ENCODE peak calls at places on chromosomes 3 and 15, in eight cellular contexts. J, V, U, M, G, H, Y and O are unnamed samples.

GRCh38 chr3:143001034-143001368 is 369 bp upstream of the U2SURP start:
- DNase-seq in J (no peak), V (no peak), U (peak; percentile 93), M (no peak), G (no peak), H (no peak), Y (no peak), O (no peak)

GRCh38 chr15:34616613-34617012 is 33.2 kb upstream of the GOLGA8B start:
- DNase-seq in J (peak; percentile 75), V (peak; percentile 51), U (no peak), M (peak; percentile 58), G (no peak), H (no peak), Y (no peak), O (no peak)

GRCh38 chr3:119360736-119361462 is 66.7 kb downstream of the ARHGAP31 start:
- DNase-seq in J (no peak), V (no peak), U (no peak), M (no peak), G (no peak), H (no peak), Y (no peak), O (peak; percentile 47)

GRCh38 chr15:78104119-78104479 is 11.7 kb downstream of the SH2D7 start:
- DNase-seq in J (no peak), V (no peak), U (no peak), M (no peak), G (no peak), H (no peak), Y (no peak), O (no peak)

GRCh38 chr3:165185707-165186327 is 10.4 kb downstream of the SLITRK3 start:
- DNase-seq in J (peak; percentile 66), V (peak; percentile 50), U (peak; percentile 83), M (peak; percentile 67), G (no peak), H (no peak), Y (no peak), O (peak; percentile 84)

GRCh38 chr3:119301001-119301400 is 6.8 kb downstream of the ARHGAP31 start:
- DNase-seq in J (peak; percentile 15), V (peak; percentile 52), U (no peak), M (no peak), G (no peak), H (no peak), Y (no peak), O (no peak)

GRCh38 chr15:29612096-29612495 is 210.2 kb downstream of the TJP1 start:
- DNase-seq in J (no peak), V (peak; percentile 42), U (peak; percentile 23), M (no peak), G (no peak), H (no peak), Y (no peak), O (no peak)

GRCh38 chr3:140010391-140010790 is 75.4 kb downstream of the CLSTN2 start:
- DNase-seq in J (no peak), V (no peak), U (no peak), M (no peak), G (no peak), H (no peak), Y (no peak), O (no peak)

GRCh38 chr3:6799264-6799915 is 61.5 kb upstream of the GRM7 start:
- DNase-seq in J (peak; percentile 43), V (no peak), U (no peak), M (peak; percentile 41), G (no peak), H (no peak), Y (no peak), O (peak; percentile 12)

GRCh38 chr3:139937674-139938279 is 2.8 kb downstream of the CLSTN2 start:
- DNase-seq in J (peak; percentile 51), V (peak; percentile 43), U (peak; percentile 86), M (peak; percentile 15), G (no peak), H (no peak), Y (no peak), O (peak; percentile 41)